ENCODE peak calls at places on chromosomes 3 and 15, in ten cellular contexts. One of them, this sample, is unnamed.

GRCh38 chr15:72495007-72495406 is 20.9 kb downstream of the ARIH1 start:
- DNase-seq in NCI-H187 treated with DMSO at 0.1 percent for 48 hours: no peak
- DNase-seq in stimulated activated CD8-positive, alpha-beta memory T cell treated with anti-CD3 and anti-CD28 coated beads, Interleukin-15, amount 100 ng/mL, for 1 hour: no peak
- DNase-seq in EL: no peak
- DNase-seq in astrocyte of the spinal cord: no peak
- DNase-seq in AG08396: no peak
- DNase-seq in type B pancreatic cell: no peak
- DNase-seq in AG09309: no peak
- DNase-seq in cardiac fibroblast: no peak
- DNase-seq in neuronal stem cell: no peak
- DNase-seq in this sample: no peak

GRCh38 chr15:64856429-64857145 is 14.9 kb downstream of the PLEKHO2 start:
- DNase-seq in NCI-H187 treated with DMSO at 0.1 percent for 48 hours: no peak
- DNase-seq in stimulated activated CD8-positive, alpha-beta memory T cell treated with anti-CD3 and anti-CD28 coated beads, Interleukin-15, amount 100 ng/mL, for 1 hour: no peak
- DNase-seq in EL: peak
- DNase-seq in astrocyte of the spinal cord: peak
- DNase-seq in AG08396: peak
- DNase-seq in type B pancreatic cell: no peak
- DNase-seq in AG09309: no peak
- DNase-seq in cardiac fibroblast: peak
- DNase-seq in neuronal stem cell: peak
- DNase-seq in this sample: no peak

GRCh38 chr3:83946554-83946953 is 1012.2 kb upstream of the CADM2 start:
- DNase-seq in NCI-H187 treated with DMSO at 0.1 percent for 48 hours: no peak
- DNase-seq in stimulated activated CD8-positive, alpha-beta memory T cell treated with anti-CD3 and anti-CD28 coated beads, Interleukin-15, amount 100 ng/mL, for 1 hour: no peak
- DNase-seq in EL: no peak
- DNase-seq in astrocyte of the spinal cord: peak
- DNase-seq in AG08396: no peak
- DNase-seq in type B pancreatic cell: no peak
- DNase-seq in AG09309: no peak
- DNase-seq in cardiac fibroblast: no peak
- DNase-seq in neuronal stem cell: no peak
- DNase-seq in this sample: no peak

GRCh38 chr15:76393614-76394013 is 57.0 kb downstream of the ISL2 start:
- DNase-seq in NCI-H187 treated with DMSO at 0.1 percent for 48 hours: no peak
- DNase-seq in stimulated activated CD8-positive, alpha-beta memory T cell treated with anti-CD3 and anti-CD28 coated beads, Interleukin-15, amount 100 ng/mL, for 1 hour: no peak
- DNase-seq in EL: peak
- DNase-seq in astrocyte of the spinal cord: peak
- DNase-seq in AG08396: no peak
- DNase-seq in type B pancreatic cell: no peak
- DNase-seq in AG09309: no peak
- DNase-seq in cardiac fibroblast: peak
- DNase-seq in neuronal stem cell: no peak
- DNase-seq in this sample: no peak

GRCh38 chr15:29039466-29040366 is 153.9 kb downstream of the APBA2 start:
- DNase-seq in NCI-H187 treated with DMSO at 0.1 percent for 48 hours: no peak
- DNase-seq in stimulated activated CD8-positive, alpha-beta memory T cell treated with anti-CD3 and anti-CD28 coated beads, Interleukin-15, amount 100 ng/mL, for 1 hour: no peak
- DNase-seq in EL: no peak
- DNase-seq in astrocyte of the spinal cord: peak
- DNase-seq in AG08396: no peak
- DNase-seq in type B pancreatic cell: no peak
- DNase-seq in AG09309: no peak
- DNase-seq in cardiac fibroblast: no peak
- DNase-seq in neuronal stem cell: peak
- DNase-seq in this sample: no peak

GRCh38 chr3:114242947-114243346 is 5.6 kb upstream of the ZNF80 start:
- DNase-seq in NCI-H187 treated with DMSO at 0.1 percent for 48 hours: no peak
- DNase-seq in stimulated activated CD8-positive, alpha-beta memory T cell treated with anti-CD3 and anti-CD28 coated beads, Interleukin-15, amount 100 ng/mL, for 1 hour: no peak
- DNase-seq in EL: no peak
- DNase-seq in astrocyte of the spinal cord: no peak
- DNase-seq in AG08396: no peak
- DNase-seq in type B pancreatic cell: no peak
- DNase-seq in AG09309: no peak
- DNase-seq in cardiac fibroblast: no peak
- DNase-seq in neuronal stem cell: no peak
- DNase-seq in this sample: no peak

GRCh38 chr3:14371573-14372474 is 30.6 kb upstream of the SLC6A6 start:
- DNase-seq in NCI-H187 treated with DMSO at 0.1 percent for 48 hours: peak
- DNase-seq in stimulated activated CD8-positive, alpha-beta memory T cell treated with anti-CD3 and anti-CD28 coated beads, Interleukin-15, amount 100 ng/mL, for 1 hour: no peak
- DNase-seq in EL: peak
- DNase-seq in astrocyte of the spinal cord: peak
- DNase-seq in AG08396: peak
- DNase-seq in type B pancreatic cell: no peak
- DNase-seq in AG09309: peak
- DNase-seq in cardiac fibroblast: peak
- DNase-seq in neuronal stem cell: no peak
- DNase-seq in this sample: peak

GRCh38 chr3:98775459-98775858 is 12.3 kb downstream of the ST3GAL6 start:
- DNase-seq in NCI-H187 treated with DMSO at 0.1 percent for 48 hours: no peak
- DNase-seq in stimulated activated CD8-positive, alpha-beta memory T cell treated with anti-CD3 and anti-CD28 coated beads, Interleukin-15, amount 100 ng/mL, for 1 hour: no peak
- DNase-seq in EL: no peak
- DNase-seq in astrocyte of the spinal cord: no peak
- DNase-seq in AG08396: no peak
- DNase-seq in type B pancreatic cell: no peak
- DNase-seq in AG09309: no peak
- DNase-seq in cardiac fibroblast: no peak
- DNase-seq in neuronal stem cell: no peak
- DNase-seq in this sample: no peak

GRCh38 chr15:58038426-58039106 is 26.9 kb downstream of the ALDH1A2 start:
- DNase-seq in NCI-H187 treated with DMSO at 0.1 percent for 48 hours: no peak
- DNase-seq in stimulated activated CD8-positive, alpha-beta memory T cell treated with anti-CD3 and anti-CD28 coated beads, Interleukin-15, amount 100 ng/mL, for 1 hour: no peak
- DNase-seq in EL: peak
- DNase-seq in astrocyte of the spinal cord: peak
- DNase-seq in AG08396: no peak
- DNase-seq in type B pancreatic cell: no peak
- DNase-seq in AG09309: no peak
- DNase-seq in cardiac fibroblast: peak
- DNase-seq in neuronal stem cell: no peak
- DNase-seq in this sample: peak

GRCh38 chr15:88606437-88606794 is 14.7 kb upstream of the AEN start:
- DNase-seq in NCI-H187 treated with DMSO at 0.1 percent for 48 hours: no peak
- DNase-seq in stimulated activated CD8-positive, alpha-beta memory T cell treated with anti-CD3 and anti-CD28 coated beads, Interleukin-15, amount 100 ng/mL, for 1 hour: no peak
- DNase-seq in EL: no peak
- DNase-seq in astrocyte of the spinal cord: no peak
- DNase-seq in AG08396: no peak
- DNase-seq in type B pancreatic cell: no peak
- DNase-seq in AG09309: no peak
- DNase-seq in cardiac fibroblast: no peak
- DNase-seq in neuronal stem cell: no peak
- DNase-seq in this sample: no peak

GRCh38 chr3:138089091-138089490 is 26.3 kb downstream of the DZIP1L start:
- DNase-seq in NCI-H187 treated with DMSO at 0.1 percent for 48 hours: no peak
- DNase-seq in stimulated activated CD8-positive, alpha-beta memory T cell treated with anti-CD3 and anti-CD28 coated beads, Interleukin-15, amount 100 ng/mL, for 1 hour: no peak
- DNase-seq in EL: peak
- DNase-seq in astrocyte of the spinal cord: peak
- DNase-seq in AG08396: no peak
- DNase-seq in type B pancreatic cell: no peak
- DNase-seq in AG09309: no peak
- DNase-seq in cardiac fibroblast: peak
- DNase-seq in neuronal stem cell: no peak
- DNase-seq in this sample: no peak

GRCh38 chr15:70262171-70262570 is 164.5 kb upstream of the TLE3 start:
- DNase-seq in NCI-H187 treated with DMSO at 0.1 percent for 48 hours: no peak
- DNase-seq in stimulated activated CD8-positive, alpha-beta memory T cell treated with anti-CD3 and anti-CD28 coated beads, Interleukin-15, amount 100 ng/mL, for 1 hour: no peak
- DNase-seq in EL: no peak
- DNase-seq in astrocyte of the spinal cord: no peak
- DNase-seq in AG08396: no peak
- DNase-seq in type B pancreatic cell: no peak
- DNase-seq in AG09309: no peak
- DNase-seq in cardiac fibroblast: no peak
- DNase-seq in neuronal stem cell: no peak
- DNase-seq in this sample: no peak

GRCh38 chr15:31488437-31489204 is 162.0 kb downstream of the KLF13 start:
- DNase-seq in NCI-H187 treated with DMSO at 0.1 percent for 48 hours: no peak
- DNase-seq in stimulated activated CD8-positive, alpha-beta memory T cell treated with anti-CD3 and anti-CD28 coated beads, Interleukin-15, amount 100 ng/mL, for 1 hour: no peak
- DNase-seq in EL: peak
- DNase-seq in astrocyte of the spinal cord: peak
- DNase-seq in AG08396: peak
- DNase-seq in type B pancreatic cell: peak
- DNase-seq in AG09309: peak
- DNase-seq in cardiac fibroblast: peak
- DNase-seq in neuronal stem cell: peak
- DNase-seq in this sample: peak

GRCh38 chr3:46864051-46864881 is 1.0 kb upstream of the MYL3 start:
- DNase-seq in NCI-H187 treated with DMSO at 0.1 percent for 48 hours: no peak
- DNase-seq in stimulated activated CD8-positive, alpha-beta memory T cell treated with anti-CD3 and anti-CD28 coated beads, Interleukin-15, amount 100 ng/mL, for 1 hour: no peak
- DNase-seq in EL: no peak
- DNase-seq in astrocyte of the spinal cord: no peak
- DNase-seq in AG08396: no peak
- DNase-seq in type B pancreatic cell: no peak
- DNase-seq in AG09309: no peak
- DNase-seq in cardiac fibroblast: no peak
- DNase-seq in neuronal stem cell: no peak
- DNase-seq in this sample: no peak

GRCh38 chr3:169627073-169627472 is 36.4 kb downstream of the MECOM start:
- DNase-seq in NCI-H187 treated with DMSO at 0.1 percent for 48 hours: peak
- DNase-seq in stimulated activated CD8-positive, alpha-beta memory T cell treated with anti-CD3 and anti-CD28 coated beads, Interleukin-15, amount 100 ng/mL, for 1 hour: no peak
- DNase-seq in EL: no peak
- DNase-seq in astrocyte of the spinal cord: no peak
- DNase-seq in AG08396: no peak
- DNase-seq in type B pancreatic cell: no peak
- DNase-seq in AG09309: no peak
- DNase-seq in cardiac fibroblast: no peak
- DNase-seq in neuronal stem cell: no peak
- DNase-seq in this sample: peak

GRCh38 chr15:69663441-69663840 is 210.8 kb downstream of the RPLP1 start:
- DNase-seq in NCI-H187 treated with DMSO at 0.1 percent for 48 hours: no peak
- DNase-seq in stimulated activated CD8-positive, alpha-beta memory T cell treated with anti-CD3 and anti-CD28 coated beads, Interleukin-15, amount 100 ng/mL, for 1 hour: no peak
- DNase-seq in EL: no peak
- DNase-seq in astrocyte of the spinal cord: no peak
- DNase-seq in AG08396: no peak
- DNase-seq in type B pancreatic cell: no peak
- DNase-seq in AG09309: no peak
- DNase-seq in cardiac fibroblast: no peak
- DNase-seq in neuronal stem cell: no peak
- DNase-seq in this sample: no peak

GRCh38 chr3:115040673-115041286 is 106.3 kb downstream of the ZBTB20 start:
- DNase-seq in NCI-H187 treated with DMSO at 0.1 percent for 48 hours: no peak
- DNase-seq in stimulated activated CD8-positive, alpha-beta memory T cell treated with anti-CD3 and anti-CD28 coated beads, Interleukin-15, amount 100 ng/mL, for 1 hour: peak
- DNase-seq in EL: peak
- DNase-seq in astrocyte of the spinal cord: peak
- DNase-seq in AG08396: peak
- DNase-seq in type B pancreatic cell: no peak
- DNase-seq in AG09309: peak
- DNase-seq in cardiac fibroblast: peak
- DNase-seq in neuronal stem cell: peak
- DNase-seq in this sample: no peak

GRCh38 chr15:36239509-36239908 is 339.9 kb upstream of the CDIN1 start:
- DNase-seq in NCI-H187 treated with DMSO at 0.1 percent for 48 hours: no peak
- DNase-seq in stimulated activated CD8-positive, alpha-beta memory T cell treated with anti-CD3 and anti-CD28 coated beads, Interleukin-15, amount 100 ng/mL, for 1 hour: no peak
- DNase-seq in EL: no peak
- DNase-seq in astrocyte of the spinal cord: no peak
- DNase-seq in AG08396: no peak
- DNase-seq in type B pancreatic cell: no peak
- DNase-seq in AG09309: no peak
- DNase-seq in cardiac fibroblast: no peak
- DNase-seq in neuronal stem cell: no peak
- DNase-seq in this sample: no peak

GRCh38 chr15:63987979-63988378 is 58.3 kb downstream of the DAPK2 start:
- DNase-seq in NCI-H187 treated with DMSO at 0.1 percent for 48 hours: no peak
- DNase-seq in stimulated activated CD8-positive, alpha-beta memory T cell treated with anti-CD3 and anti-CD28 coated beads, Interleukin-15, amount 100 ng/mL, for 1 hour: no peak
- DNase-seq in EL: no peak
- DNase-seq in astrocyte of the spinal cord: no peak
- DNase-seq in AG08396: no peak
- DNase-seq in type B pancreatic cell: no peak
- DNase-seq in AG09309: no peak
- DNase-seq in cardiac fibroblast: no peak
- DNase-seq in neuronal stem cell: no peak
- DNase-seq in this sample: peak

GRCh38 chr3:167346171-167346570 is 33.9 kb downstream of the ZBBX start:
- DNase-seq in NCI-H187 treated with DMSO at 0.1 percent for 48 hours: no peak
- DNase-seq in stimulated activated CD8-positive, alpha-beta memory T cell treated with anti-CD3 and anti-CD28 coated beads, Interleukin-15, amount 100 ng/mL, for 1 hour: no peak
- DNase-seq in EL: no peak
- DNase-seq in astrocyte of the spinal cord: no peak
- DNase-seq in AG08396: no peak
- DNase-seq in type B pancreatic cell: no peak
- DNase-seq in AG09309: no peak
- DNase-seq in cardiac fibroblast: no peak
- DNase-seq in neuronal stem cell: no peak
- DNase-seq in this sample: no peak

GRCh38 chr3:133439563-133439962 is 39.7 kb downstream of the BFSP2 start:
- DNase-seq in NCI-H187 treated with DMSO at 0.1 percent for 48 hours: no peak
- DNase-seq in stimulated activated CD8-positive, alpha-beta memory T cell treated with anti-CD3 and anti-CD28 coated beads, Interleukin-15, amount 100 ng/mL, for 1 hour: no peak
- DNase-seq in EL: no peak
- DNase-seq in astrocyte of the spinal cord: no peak
- DNase-seq in AG08396: no peak
- DNase-seq in type B pancreatic cell: no peak
- DNase-seq in AG09309: no peak
- DNase-seq in cardiac fibroblast: no peak
- DNase-seq in neuronal stem cell: no peak
- DNase-seq in this sample: no peak

GRCh38 chr3:171646357-171647133 is 163.7 kb downstream of the PLD1 start:
- DNase-seq in NCI-H187 treated with DMSO at 0.1 percent for 48 hours: no peak
- DNase-seq in stimulated activated CD8-positive, alpha-beta memory T cell treated with anti-CD3 and anti-CD28 coated beads, Interleukin-15, amount 100 ng/mL, for 1 hour: no peak
- DNase-seq in EL: peak
- DNase-seq in astrocyte of the spinal cord: peak
- DNase-seq in AG08396: peak
- DNase-seq in type B pancreatic cell: no peak
- DNase-seq in AG09309: peak
- DNase-seq in cardiac fibroblast: peak
- DNase-seq in neuronal stem cell: peak
- DNase-seq in this sample: peak

GRCh38 chr15:40307421-40308165 is at the start of gene PLCB2:
- DNase-seq in NCI-H187 treated with DMSO at 0.1 percent for 48 hours: no peak
- DNase-seq in stimulated activated CD8-positive, alpha-beta memory T cell treated with anti-CD3 and anti-CD28 coated beads, Interleukin-15, amount 100 ng/mL, for 1 hour: peak
- DNase-seq in EL: no peak
- DNase-seq in astrocyte of the spinal cord: no peak
- DNase-seq in AG08396: no peak
- DNase-seq in type B pancreatic cell: no peak
- DNase-seq in AG09309: no peak
- DNase-seq in cardiac fibroblast: no peak
- DNase-seq in neuronal stem cell: no peak
- DNase-seq in this sample: no peak

GRCh38 chr3:148289159-148289558 is 408.5 kb upstream of the AGTR1 start:
- DNase-seq in NCI-H187 treated with DMSO at 0.1 percent for 48 hours: no peak
- DNase-seq in stimulated activated CD8-positive, alpha-beta memory T cell treated with anti-CD3 and anti-CD28 coated beads, Interleukin-15, amount 100 ng/mL, for 1 hour: no peak
- DNase-seq in EL: no peak
- DNase-seq in astrocyte of the spinal cord: no peak
- DNase-seq in AG08396: no peak
- DNase-seq in type B pancreatic cell: no peak
- DNase-seq in AG09309: no peak
- DNase-seq in cardiac fibroblast: no peak
- DNase-seq in neuronal stem cell: no peak
- DNase-seq in this sample: no peak

GRCh38 chr3:138354376-138354775 is 6.0 kb downstream of the MRAS start:
- DNase-seq in NCI-H187 treated with DMSO at 0.1 percent for 48 hours: no peak
- DNase-seq in stimulated activated CD8-positive, alpha-beta memory T cell treated with anti-CD3 and anti-CD28 coated beads, Interleukin-15, amount 100 ng/mL, for 1 hour: no peak
- DNase-seq in EL: no peak
- DNase-seq in astrocyte of the spinal cord: no peak
- DNase-seq in AG08396: no peak
- DNase-seq in type B pancreatic cell: no peak
- DNase-seq in AG09309: no peak
- DNase-seq in cardiac fibroblast: no peak
- DNase-seq in neuronal stem cell: no peak
- DNase-seq in this sample: no peak